ENCODE peak calls at places on chromosomes 7 and 10, in ten cellular contexts. Q is mesendoderm; B is GM12892; M is epithelial cell of esophagus; W is CD8-positive, alpha-beta T cell; A is astrocyte of the spinal cord; D is occipital lobe; P is fibroblast of pulmonary artery; U is hypothalamus; V is pons. G is an unnamed sample.

GRCh38 chr7:73740771-73741170 is 2.2 kb upstream of the ABHD11 start:
- DNase-seq in Q (peak), B (no peak), M (no peak), W (no peak), A (no peak), D (no peak), P (no peak), U (no peak), V (no peak), G (no peak)

GRCh38 chr7:45033261-45033930 is 33.4 kb downstream of the CCM2 start:
- DNase-seq in Q (no peak), B (no peak), M (peak), W (no peak), A (peak), D (no peak), P (no peak), U (no peak), V (no peak), G (no peak)

GRCh38 chr10:119026301-119027110 is 3.0 kb upstream of the NANOS1 start:
- DNase-seq in Q (no peak), B (no peak), M (no peak), W (no peak), A (peak), D (no peak), P (no peak), U (no peak), V (no peak), G (no peak)

GRCh38 chr10:87675396-87676376 is 16.0 kb downstream of the PAPSS2 start:
- DNase-seq in Q (peak), B (no peak), M (peak), W (no peak), A (peak), D (no peak), P (peak), U (no peak), V (no peak), G (no peak)

GRCh38 chr7:31488562-31489203 is 25.2 kb upstream of the ITPRID1 start:
- DNase-seq in Q (peak), B (peak), M (peak), W (no peak), A (peak), D (no peak), P (peak), U (peak), V (peak), G (peak)

GRCh38 chr10:14613570-14613918 is 161.2 kb downstream of the FAM107B start:
- DNase-seq in Q (no peak), B (no peak), M (no peak), W (no peak), A (no peak), D (no peak), P (no peak), U (no peak), V (no peak), G (no peak)

GRCh38 chr10:8389630-8390029 is 335.1 kb downstream of the GATA3 start:
- DNase-seq in Q (no peak), B (no peak), M (peak), W (no peak), A (no peak), D (no peak), P (no peak), U (no peak), V (no peak), G (no peak)

GRCh38 chr10:111698711-111699110 is 484.9 kb downstream of the GPAM start:
- DNase-seq in Q (no peak), B (no peak), M (no peak), W (no peak), A (no peak), D (no peak), P (no peak), U (no peak), V (no peak), G (no peak)

GRCh38 chr7:94972296-94972695 is 64.9 kb downstream of the PPP1R9A start:
- DNase-seq in Q (no peak), B (no peak), M (peak), W (no peak), A (peak), D (no peak), P (no peak), U (no peak), V (no peak), G (no peak)

GRCh38 chr10:52750629-52751028 is 22.0 kb downstream of the MBL2 start:
- DNase-seq in Q (no peak), B (no peak), M (no peak), W (no peak), A (no peak), D (no peak), P (no peak), U (no peak), V (no peak), G (no peak)

GRCh38 chr7:79011921-79012320 is 441.5 kb downstream of the MAGI2 start:
- DNase-seq in Q (no peak), B (no peak), M (no peak), W (no peak), A (no peak), D (no peak), P (no peak), U (no peak), V (no peak), G (no peak)

GRCh38 chr10:119166111-119166500 is 592 bp upstream of the SFXN4 start:
- DNase-seq in Q (no peak), B (no peak), M (no peak), W (no peak), A (no peak), D (no peak), P (no peak), U (no peak), V (no peak), G (no peak)

GRCh38 chr7:91051966-91052365 is 212.3 kb upstream of the FZD1 start:
- DNase-seq in Q (no peak), B (no peak), M (no peak), W (no peak), A (no peak), D (no peak), P (no peak), U (no peak), V (no peak), G (no peak)

GRCh38 chr10:23656735-23657134 is 217.9 kb downstream of the OTUD1 start:
- DNase-seq in Q (peak), B (no peak), M (peak), W (no peak), A (no peak), D (no peak), P (no peak), U (no peak), V (peak), G (no peak)

GRCh38 chr7:130369110-130369711 is 11.1 kb upstream of the CPA1 start:
- DNase-seq in Q (peak), B (no peak), M (peak), W (no peak), A (no peak), D (no peak), P (peak), U (no peak), V (no peak), G (no peak)

GRCh38 chr7:83532229-83532628 is 116.7 kb downstream of the SEMA3E start:
- DNase-seq in Q (no peak), B (no peak), M (peak), W (no peak), A (peak), D (no peak), P (no peak), U (no peak), V (no peak), G (no peak)

GRCh38 chr10:122264442-122264841 is 6.7 kb upstream of the BTBD16 start:
- DNase-seq in Q (no peak), B (no peak), M (no peak), W (no peak), A (peak), D (no peak), P (no peak), U (no peak), V (no peak), G (no peak)